ENCODE peak calls at places on chromosomes 6 and 20, in four cellular contexts. F, C, A and X are unnamed samples.

GRCh38 chr6:14055541-14055940 is 62.0 kb upstream of the CD83 start:
- DNase-seq in F (no peak), C (no peak), A (no peak), X (no peak)

GRCh38 chr6:55397986-55398385 is 70.7 kb downstream of the GFRAL start:
- DNase-seq in F (no peak), C (no peak), A (no peak), X (no peak)

GRCh38 chr6:43953794-43954310 is 173.4 kb downstream of the MRPL14 start:
- DNase-seq in F (peak), C (no peak), A (no peak), X (no peak)

GRCh38 chr6:100202417-100203194 is 208.6 kb upstream of the MCHR2 start:
- DNase-seq in F (no peak), C (no peak), A (no peak), X (no peak)

GRCh38 chr6:43268782-43269272 is 25.5 kb downstream of the TTBK1 start:
- DNase-seq in F (no peak), C (no peak), A (no peak), X (no peak)

GRCh38 chr6:112296122-112296521 is 41.8 kb upstream of the LAMA4 start:
- DNase-seq in F (peak), C (no peak), A (no peak), X (peak)

GRCh38 chr20:17394411-17394810 is 136.8 kb downstream of the BFSP1 start:
- DNase-seq in F (no peak), C (no peak), A (no peak), X (no peak)

GRCh38 chr6:28807682-28808280 is 116.0 kb downstream of the TRIM27 start:
- DNase-seq in F (peak), C (peak), A (no peak), X (peak)

GRCh38 chr20:58494923-58495622 is 20.1 kb downstream of the APCDD1L start:
- DNase-seq in F (no peak), C (no peak), A (no peak), X (no peak)

GRCh38 chr20:37992802-37993538 is 40.3 kb downstream of the TTI1 start:
- DNase-seq in F (peak), C (peak), A (no peak), X (peak)

GRCh38 chr20:57061058-57061900 is 205.2 kb downstream of the BMP7 start:
- DNase-seq in F (no peak), C (peak), A (no peak), X (peak)

GRCh38 chr20:52192296-52193007 is 873 bp upstream of the ZFP64 start:
- DNase-seq in F (peak), C (peak), A (peak), X (no peak)

GRCh38 chr20:13995841-13996240 is 525 bp downstream of the MACROD2 start:
- DNase-seq in F (no peak), C (no peak), A (no peak), X (peak)

GRCh38 chr6:131136021-131136847 is 967 bp downstream of the AKAP7 start:
- DNase-seq in F (peak), C (no peak), A (no peak), X (no peak)

GRCh38 chr6:168724033-168724432 is 283.0 kb downstream of the SMOC2 start:
- DNase-seq in F (no peak), C (no peak), A (no peak), X (no peak)

GRCh38 chr20:39850821-39851330 is 838.2 kb downstream of the MAFB start:
- DNase-seq in F (no peak), C (no peak), A (no peak), X (no peak)

GRCh38 chr20:47764154-47764734 is 21.0 kb downstream of the SULF2 start:
- DNase-seq in F (no peak), C (peak), A (no peak), X (peak)

GRCh38 chr20:7272512-7272911 is 505.0 kb downstream of the BMP2 start:
- DNase-seq in F (no peak), C (no peak), A (no peak), X (no peak)

GRCh38 chr20:25148181-25148981 is 47.1 kb upstream of the ENTPD6 start:
- DNase-seq in F (no peak), C (no peak), A (no peak), X (no peak)

GRCh38 chr20:15317546-15318242 is 980.3 kb upstream of the FLRT3 start:
- DNase-seq in F (no peak), C (no peak), A (peak), X (no peak)

GRCh38 chr6:111725446-111726112 is 119.9 kb upstream of the TRAF3IP2 start:
- DNase-seq in F (no peak), C (no peak), A (no peak), X (no peak)

GRCh38 chr6:167311286-167311685 is 13.6 kb upstream of the TTLL2 start:
- DNase-seq in F (no peak), C (no peak), A (no peak), X (no peak)

GRCh38 chr6:40668203-40668602 is 81.0 kb upstream of the LRFN2 start:
- DNase-seq in F (no peak), C (peak), A (no peak), X (no peak)

GRCh38 chr20:34415079-34415478 is 52.0 kb downstream of the ITCH start:
- DNase-seq in F (no peak), C (no peak), A (peak), X (no peak)

GRCh38 chr6:34516391-34517324 is 39.5 kb downstream of the SPDEF start:
- DNase-seq in F (no peak), C (no peak), A (no peak), X (no peak)

GRCh38 chr20:63363981-63364536 is 2.9 kb upstream of the CHRNA4 start:
- DNase-seq in F (no peak), C (no peak), A (no peak), X (no peak)

GRCh38 chr6:82142524-82142923 is 105.0 kb downstream of the IBTK start:
- DNase-seq in F (no peak), C (no peak), A (no peak), X (no peak)

GRCh38 chr6:130326496-130326895 is 39.3 kb upstream of the TMEM200A start:
- DNase-seq in F (no peak), C (no peak), A (no peak), X (no peak)

GRCh38 chr6:88677356-88677755 is 286.1 kb downstream of the RNGTT start:
- DNase-seq in F (no peak), C (no peak), A (no peak), X (no peak)

GRCh38 chr6:88680654-88681053 is 282.8 kb downstream of the RNGTT start:
- DNase-seq in F (no peak), C (no peak), A (no peak), X (no peak)

GRCh38 chr6:88683734-88684133 is 279.7 kb downstream of the RNGTT start:
- DNase-seq in F (no peak), C (no peak), A (no peak), X (no peak)

GRCh38 chr6:88679841-88680240 is 283.6 kb downstream of the RNGTT start:
- DNase-seq in F (no peak), C (no peak), A (no peak), X (no peak)
- TF ChIP-seq FOXM1 in F (no peak), C (no peak), A (no peak), X (no peak)

GRCh38 chr20:41348430-41349172 is 8.0 kb downstream of the LPIN3 start:
- DNase-seq in F (no peak), C (no peak), A (no peak), X (no peak)

GRCh38 chr20:41345729-41346067 is 5.1 kb downstream of the LPIN3 start:
- DNase-seq in F (no peak), C (no peak), A (no peak), X (no peak)

GRCh38 chr20:41349266-41349665 is 8.6 kb downstream of the LPIN3 start:
- DNase-seq in F (no peak), C (no peak), A (no peak), X (no peak)

GRCh38 chr20:41349943-41350342 is 9.3 kb downstream of the LPIN3 start:
- DNase-seq in F (no peak), C (no peak), A (no peak), X (no peak)

GRCh38 chr20:41347523-41348429 is 7.2 kb downstream of the LPIN3 start:
- DNase-seq in F (no peak), C (no peak), A (no peak), X (no peak)
- TF ChIP-seq BHLHE40 in F (no peak), C (no peak), A (no peak), X (no peak)

GRCh38 chr20:41004561-41005360 is 23.9 kb upstream of the TOP1 start:
- DNase-seq in F (no peak), C (no peak), A (no peak), X (no peak)

GRCh38 chr20:41003143-41003932 is 25.3 kb upstream of the TOP1 start:
- DNase-seq in F (peak), C (peak), A (no peak), X (no peak)

GRCh38 chr20:41006126-41006935 is 22.3 kb upstream of the TOP1 start:
- DNase-seq in F (no peak), C (no peak), A (no peak), X (no peak)

GRCh38 chr20:41006936-41007871 is 21.4 kb upstream of the TOP1 start:
- DNase-seq in F (peak), C (no peak), A (no peak), X (no peak)

DNA sequence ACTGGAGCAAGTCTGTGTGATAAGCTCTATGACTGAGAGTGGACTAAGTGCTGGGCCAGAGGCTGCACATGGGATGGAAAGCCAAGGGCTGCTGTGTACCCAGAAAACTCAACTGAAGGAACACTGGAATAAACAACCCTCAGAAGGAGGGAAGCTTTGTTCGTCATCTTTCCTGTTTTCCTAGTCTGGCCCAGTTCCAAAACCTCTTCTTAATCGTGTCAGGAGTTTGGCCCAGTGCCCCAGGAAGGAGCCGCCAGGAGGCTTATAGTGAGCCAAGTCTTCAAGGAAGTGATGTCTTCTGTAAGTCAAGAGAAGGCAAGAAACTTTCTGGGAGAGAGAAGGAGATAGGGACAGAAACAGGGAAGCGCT is 23.3 kb upstream of the TOP1 start:
- DNase-seq in F (no peak), C (no peak), A (no peak), X (no peak)
- TF ChIP-seq FOXM1 in F (no peak), C (no peak), A (no peak), X (no peak)

GRCh38 chr20:4812641-4813075 is 90.9 kb downstream of the PRND start:
- DNase-seq in F (no peak), C (no peak), A (no peak), X (no peak)
- TF ChIP-seq BHLHE40 in F (no peak), C (no peak), A (no peak), X (no peak)

DNA sequence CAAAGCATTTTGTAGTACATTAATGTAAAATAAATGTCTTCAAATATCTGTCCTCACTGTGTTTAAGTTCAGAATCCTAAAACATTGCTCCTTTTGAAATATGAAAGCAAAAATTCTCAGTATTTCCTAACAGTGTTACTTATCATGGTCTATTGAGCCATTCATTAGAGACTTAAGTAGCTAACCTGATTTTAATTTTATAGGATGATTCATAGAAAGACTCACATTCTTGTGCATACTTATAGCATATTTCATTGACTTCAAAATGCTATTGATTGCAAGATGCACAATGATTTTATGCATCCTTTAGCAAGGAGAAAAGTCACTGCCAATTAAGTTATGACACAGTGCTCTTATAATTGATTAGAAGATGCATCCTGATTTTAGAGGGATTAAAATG is 85.7 kb downstream of the HIVEP1 start:
- DNase-seq in F (no peak), C (no peak), A (no peak), X (no peak)
- TF ChIP-seq FOXM1 in F (no peak), C (no peak), A (no peak), X (no peak)